ENCODE peak calls at places on chromosomes 4 and X, in four cellular contexts. G is Peyer's patch, V is body of pancreas, D is astrocyte. P is an unnamed sample. For H3K4me1, the result is how much of the 10 kb centered on the place peaks cover.

GRCh38 chrX:153777261-153778090 is 3.4 kb upstream of the SRPK3 start:
- DNase-seq in V (no peak), D (no peak), G (no peak), P (no peak)

GRCh38 chr4:6942238-6942800 is 32.7 kb downstream of the TBC1D14 start:
- DNase-seq in D (peak), V (peak), G (peak), P (no peak)

GRCh38 chrX:31715675-31716074 is 643.8 kb upstream of the FTHL17 start:
- DNase-seq in V (no peak), D (no peak), G (no peak), P (no peak)

GRCh38 chr4:81491943-81492342 is 20.2 kb upstream of the RASGEF1B start:
- DNase-seq in D (no peak), V (no peak), G (no peak), P (no peak)

GRCh38 chrX:87338510-87338909 is 179.1 kb upstream of the KLHL4 start:
- DNase-seq in D (no peak), V (no peak), G (no peak), P (no peak)

GRCh38 chr4:174531486-174531885 is 9.2 kb upstream of the HPGD start:
- DNase-seq in G (no peak), D (no peak), V (no peak), P (no peak)

GRCh38 chrX:2502668-2503519 is 2.1 kb upstream of the DHRSX start:
- DNase-seq in D (peak), V (no peak), G (no peak), P (no peak)

GRCh38 chr4:41933997-41934812 is 1.0 kb upstream of the TMEM33 start:
- DNase-seq in D (no peak), V (peak), G (no peak), P (peak)

GRCh38 chrX:18146954-18147353 is 73.7 kb downstream of the BEND2 start:
- DNase-seq in D (peak), V (no peak), G (no peak), P (no peak)

GRCh38 chr4:81592698-81593097 is 121.0 kb upstream of the RASGEF1B start:
- DNase-seq in G (no peak), V (no peak), D (no peak), P (no peak)

GRCh38 chrX:152912121-152912520 is 14.3 kb downstream of the ZNF185 start:
- DNase-seq in V (no peak), G (no peak), D (no peak), P (no peak)

GRCh38 chrX:71282514-71283408 is 674 bp upstream of the NONO start:
- DNase-seq in D (peak), V (no peak), G (no peak), P (no peak)

GRCh38 chrX:71285929-71286328 is 2.5 kb downstream of the NONO start:
- DNase-seq in D (no peak), V (no peak), G (no peak), P (no peak)

GRCh38 chrX:71283409-71284143 is at the start of gene NONO:
- DNase-seq in D (peak), G (peak), V (peak), P (peak)
- TF ChIP-seq CTCF in D (no peak), G (no peak), V (no peak), P (no peak)

GRCh38 chr4:44157611-44158277 is 290.9 kb downstream of the KCTD8 start:
- DNase-seq in V (no peak), G (no peak), D (peak), P (no peak)

GRCh38 chr4:44165938-44166337 is 282.7 kb downstream of the KCTD8 start:
- DNase-seq in D (peak), G (no peak), V (no peak), P (no peak)

GRCh38 chr4:44162538-44163270 is 285.9 kb downstream of the KCTD8 start:
- DNase-seq in D (peak), G (no peak), V (no peak), P (no peak)

DNA sequence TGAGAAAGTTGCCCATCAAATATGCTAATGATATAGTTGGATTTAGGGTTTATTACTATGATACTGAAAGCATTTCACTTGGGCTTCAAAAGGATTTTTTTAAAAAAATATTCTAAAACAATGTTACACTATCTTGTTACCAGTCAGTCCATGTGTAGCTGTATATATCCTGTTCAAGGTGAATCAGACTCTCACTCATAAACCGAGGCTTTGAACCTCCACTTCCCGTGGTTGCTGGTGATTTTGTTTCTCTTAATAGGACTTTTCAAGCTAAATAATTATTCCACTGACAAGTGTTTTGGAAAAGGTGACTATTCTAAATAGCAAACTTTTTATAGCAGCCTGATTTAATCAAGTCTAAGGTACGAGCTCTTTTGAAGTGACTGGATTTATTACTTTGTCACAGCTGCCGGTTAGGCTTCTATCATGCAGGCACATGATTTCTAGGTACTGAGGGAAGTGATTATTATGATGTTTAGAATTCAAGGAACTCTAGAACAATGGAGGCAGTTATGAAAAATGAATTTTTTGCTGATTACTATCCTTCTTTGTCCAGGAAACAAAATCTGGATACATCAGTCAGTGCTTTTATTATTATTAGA is 287.7 kb downstream of the KCTD8 start:
- DNase-seq in G (no peak), V (no peak), D (no peak), P (no peak)
- H3K4me1 ChIP-seq in G (under half), V (under half), D (under half), P (under half)

GRCh38 chrX:26778320-26778888 is 562.4 kb downstream of the MAGEB5 start:
- DNase-seq in D (no peak), V (no peak), G (no peak), P (no peak)
- TF ChIP-seq CTCF in D (no peak), V (no peak), G (no peak), P (no peak)

DNA sequence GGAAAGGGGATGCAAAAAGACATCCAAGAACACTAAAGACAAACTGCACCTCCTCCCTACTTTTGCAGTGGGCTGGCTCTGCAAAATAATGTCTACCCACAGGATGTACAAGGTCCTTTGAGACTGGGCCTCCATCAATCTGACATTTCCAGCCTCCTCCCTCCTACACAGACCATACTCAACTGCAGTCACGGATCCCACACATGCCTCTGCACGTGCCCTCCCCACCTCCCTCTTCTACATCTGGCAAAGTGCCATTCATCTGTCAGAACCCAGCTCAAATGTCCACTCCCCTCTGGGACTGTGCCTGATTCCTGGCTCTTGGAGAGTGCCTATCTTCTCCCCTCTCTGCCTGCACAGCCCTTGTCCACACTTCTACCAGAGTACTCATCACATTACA is 50.3 kb downstream of the CHRDL1 start:
- DNase-seq in D (no peak), G (no peak), V (no peak), P (no peak)
- H3K4me1 ChIP-seq in D (under half), G (under half), V (under half), P (under half)

GRCh38 chr4:120847019-120847582 is 75.4 kb downstream of the PRDM5 start:
- DNase-seq in V (no peak), G (no peak), D (no peak), P (no peak)

GRCh38 chr4:120844528-120844921 is 78.0 kb downstream of the PRDM5 start:
- DNase-seq in G (no peak), V (no peak), D (peak), P (no peak)

GRCh38 chr4:120842046-120842445 is 80.5 kb downstream of the PRDM5 start:
- DNase-seq in G (no peak), V (no peak), D (peak), P (no peak)

GRCh38 chr4:120841580-120841979 is 80.9 kb downstream of the PRDM5 start:
- DNase-seq in D (peak), V (no peak), G (no peak), P (no peak)

GRCh38 chr4:120843840-120844527 is 78.5 kb downstream of the PRDM5 start:
- DNase-seq in G (peak), D (no peak), V (peak), P (peak)
- TF ChIP-seq CTCF in G (no peak), D (peak), V (peak), P (peak)

DNA sequence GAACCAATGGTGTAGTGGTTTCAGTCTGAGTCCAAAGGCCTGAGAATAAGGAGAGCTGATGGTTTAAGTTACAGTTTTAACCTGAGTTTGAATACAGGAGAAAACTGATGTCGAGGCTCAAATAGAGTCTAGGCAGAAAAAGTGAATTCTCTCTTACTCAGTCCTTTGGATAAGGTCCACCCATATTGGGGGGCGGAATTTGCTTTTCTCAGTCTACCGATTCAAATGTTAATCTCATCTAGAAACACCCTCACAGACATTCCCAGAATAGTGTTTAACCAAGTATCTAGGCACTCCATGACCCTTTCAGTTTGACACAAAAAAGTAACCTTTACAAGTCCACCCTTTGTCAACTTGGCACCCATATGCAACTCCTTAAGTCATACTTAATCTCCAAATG is 216.0 kb downstream of the GRID2 start:
- DNase-seq in G (no peak), D (no peak), V (no peak), P (no peak)
- H3K4me1 ChIP-seq in G (under half), D (under half), V (under half), P (under half)

GRCh38 chr4:157204634-157205244 is 15.8 kb upstream of the GRIA2 start:
- DNase-seq in D (no peak), V (peak), G (no peak), P (no peak)
- TF ChIP-seq CTCF in D (peak), V (peak), G (no peak), P (peak)

GRCh38 chr4:113637823-113638691 is 123.5 kb downstream of the CAMK2D start:
- DNase-seq in G (no peak), D (no peak), V (no peak), P (no peak)

GRCh38 chr4:113639311-113639710 is 122.2 kb downstream of the CAMK2D start:
- DNase-seq in D (no peak), V (no peak), G (no peak), P (no peak)

GRCh38 chr4:113643505-113643904 is 118.0 kb downstream of the CAMK2D start:
- DNase-seq in V (no peak), D (no peak), G (no peak), P (no peak)

GRCh38 chr4:113644398-113644797 is 117.1 kb downstream of the CAMK2D start:
- DNase-seq in D (no peak), G (no peak), V (no peak), P (no peak)

GRCh38 chr4:113641025-113641431 is 120.5 kb downstream of the CAMK2D start:
- DNase-seq in V (no peak), G (no peak), D (no peak), P (no peak)
- H3K4me1 ChIP-seq in V (half or more), G (under half), D (under half), P (under half)

GRCh38 chr4:97912151-97912550 is 231.1 kb downstream of the STPG2 start:
- DNase-seq in D (no peak), V (peak), G (no peak), P (no peak)

GRCh38 chr4:97911236-97911906 is 231.9 kb downstream of the STPG2 start:
- DNase-seq in G (no peak), D (no peak), V (no peak), P (no peak)

DNA sequence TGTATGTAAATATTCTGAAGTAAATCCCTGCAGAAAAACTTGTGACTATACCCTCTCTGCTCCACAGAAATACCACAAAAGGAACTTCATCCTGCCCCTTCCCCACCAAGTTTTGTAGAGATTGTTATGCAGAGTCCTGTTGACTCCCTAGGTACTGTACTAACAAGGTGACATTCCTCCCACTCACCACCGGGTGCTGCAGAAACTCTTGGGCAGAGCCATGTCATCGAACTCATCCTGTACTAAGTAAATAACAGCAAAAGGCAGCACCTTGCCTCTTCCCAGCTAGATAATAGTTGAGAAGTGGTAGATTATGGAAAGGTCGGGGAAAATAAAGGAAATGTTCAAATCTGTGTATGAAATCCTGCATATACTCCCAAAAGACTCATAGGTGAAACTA is 233.3 kb downstream of the STPG2 start:
- DNase-seq in V (no peak), G (no peak), D (no peak), P (no peak)
- TF ChIP-seq CTCF in V (no peak), G (no peak), D (no peak), P (no peak)

DNA sequence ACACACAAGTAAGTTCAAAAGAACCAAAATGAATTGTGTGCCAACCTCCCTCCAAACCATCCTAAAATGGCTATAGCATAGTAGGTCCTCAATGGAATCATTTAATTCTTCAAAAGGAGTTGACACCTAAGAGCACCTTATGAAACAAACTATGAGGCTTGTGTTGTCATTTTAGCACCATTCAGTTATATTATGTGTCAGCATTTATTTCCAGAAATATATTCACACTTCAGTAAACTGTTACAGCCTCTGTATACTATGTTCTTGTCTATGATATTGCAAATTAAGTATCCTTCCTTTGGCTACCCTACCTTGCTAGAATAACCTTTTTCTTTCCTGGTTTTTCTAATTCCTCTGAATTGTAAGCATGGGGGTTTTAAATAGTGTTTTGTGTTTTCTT is 18.2 kb downstream of the GABRA4 start:
- DNase-seq in G (no peak), D (no peak), V (no peak), P (no peak)
- H3K4me1 ChIP-seq in G (under half), D (under half), V (under half), P (under half)

P was measured in left lung.